ENCODE peak calls at places on chromosome 6, in four cellular contexts. One of them, this sample, is unnamed.
A peak's percentile ranks its signal among the peaks of the same experiment; 100 is the strongest.

GRCh38 chr6:42279144-42279781 is 61.6 kb upstream of the MRPS10 start:
- DNase-seq in endodermal cell: no peak
- DNase-seq in stimulated activated CD4-positive, alpha-beta T cell treated with anti-CD3 and anti-CD28 coated beads, Interleukin-1b, Interleukin-23, amount 100 ng/mL, for 48 hours: no peak
- DNase-seq in aorta: no peak
- DNase-seq in this sample: peak; percentile 5

GRCh38 chr6:47278545-47278944 is 31.2 kb downstream of the TNFRSF21 start:
- DNase-seq in endodermal cell: peak; percentile 13
- DNase-seq in stimulated activated CD4-positive, alpha-beta T cell treated with anti-CD3 and anti-CD28 coated beads, Interleukin-1b, Interleukin-23, amount 100 ng/mL, for 48 hours: no peak
- DNase-seq in aorta: no peak
- DNase-seq in this sample: no peak

GRCh38 chr6:82017316-82017715 is 230.2 kb downstream of the IBTK start:
- DNase-seq in endodermal cell: peak; percentile 66
- DNase-seq in stimulated activated CD4-positive, alpha-beta T cell treated with anti-CD3 and anti-CD28 coated beads, Interleukin-1b, Interleukin-23, amount 100 ng/mL, for 48 hours: no peak
- DNase-seq in aorta: no peak
- DNase-seq in this sample: no peak

GRCh38 chr6:81636930-81637568 is 115.4 kb downstream of the TENT5A start:
- DNase-seq in endodermal cell: no peak
- DNase-seq in stimulated activated CD4-positive, alpha-beta T cell treated with anti-CD3 and anti-CD28 coated beads, Interleukin-1b, Interleukin-23, amount 100 ng/mL, for 48 hours: no peak
- DNase-seq in aorta: no peak
- DNase-seq in this sample: no peak

GRCh38 chr6:163346529-163346961 is 68.0 kb upstream of the QKI start:
- DNase-seq in endodermal cell: no peak
- DNase-seq in stimulated activated CD4-positive, alpha-beta T cell treated with anti-CD3 and anti-CD28 coated beads, Interleukin-1b, Interleukin-23, amount 100 ng/mL, for 48 hours: no peak
- DNase-seq in aorta: peak; percentile 74
- DNase-seq in this sample: peak; percentile 34

GRCh38 chr6:1131285-1132079 is 180.4 kb upstream of the FOXQ1 start:
- DNase-seq in endodermal cell: no peak
- DNase-seq in stimulated activated CD4-positive, alpha-beta T cell treated with anti-CD3 and anti-CD28 coated beads, Interleukin-1b, Interleukin-23, amount 100 ng/mL, for 48 hours: no peak
- DNase-seq in aorta: no peak
- DNase-seq in this sample: no peak

GRCh38 chr6:158257781-158258180 is 54.5 kb upstream of the TULP4 start:
- DNase-seq in endodermal cell: no peak
- DNase-seq in stimulated activated CD4-positive, alpha-beta T cell treated with anti-CD3 and anti-CD28 coated beads, Interleukin-1b, Interleukin-23, amount 100 ng/mL, for 48 hours: no peak
- DNase-seq in aorta: no peak
- DNase-seq in this sample: no peak

GRCh38 chr6:159595173-159595572 is 97.9 kb downstream of the SOD2 start:
- DNase-seq in endodermal cell: no peak
- DNase-seq in stimulated activated CD4-positive, alpha-beta T cell treated with anti-CD3 and anti-CD28 coated beads, Interleukin-1b, Interleukin-23, amount 100 ng/mL, for 48 hours: peak; percentile 14
- DNase-seq in aorta: no peak
- DNase-seq in this sample: no peak

GRCh38 chr6:2916354-2916925 is 13.3 kb upstream of the SERPINB9 start:
- DNase-seq in endodermal cell: peak; percentile 67
- DNase-seq in stimulated activated CD4-positive, alpha-beta T cell treated with anti-CD3 and anti-CD28 coated beads, Interleukin-1b, Interleukin-23, amount 100 ng/mL, for 48 hours: no peak
- DNase-seq in aorta: no peak
- DNase-seq in this sample: no peak

GRCh38 chr6:169722362-169723199 is 1.7 kb downstream of the PHF10 start:
- DNase-seq in endodermal cell: peak; percentile 66
- DNase-seq in stimulated activated CD4-positive, alpha-beta T cell treated with anti-CD3 and anti-CD28 coated beads, Interleukin-1b, Interleukin-23, amount 100 ng/mL, for 48 hours: peak; percentile 42
- DNase-seq in aorta: peak; percentile 80
- DNase-seq in this sample: peak; percentile 74

GRCh38 chr6:39228992-39229767 is at the start of gene KCNK5:
- DNase-seq in endodermal cell: peak; percentile 95
- DNase-seq in stimulated activated CD4-positive, alpha-beta T cell treated with anti-CD3 and anti-CD28 coated beads, Interleukin-1b, Interleukin-23, amount 100 ng/mL, for 48 hours: peak; percentile 88
- DNase-seq in aorta: peak; percentile 93
- DNase-seq in this sample: peak; percentile 93

GRCh38 chr6:69880570-69880969 is 14.2 kb downstream of the COL19A1 start:
- DNase-seq in endodermal cell: no peak
- DNase-seq in stimulated activated CD4-positive, alpha-beta T cell treated with anti-CD3 and anti-CD28 coated beads, Interleukin-1b, Interleukin-23, amount 100 ng/mL, for 48 hours: no peak
- DNase-seq in aorta: no peak
- DNase-seq in this sample: no peak

GRCh38 chr6:119463081-119463626 is 113.6 kb upstream of the MAN1A1 start:
- DNase-seq in endodermal cell: no peak
- DNase-seq in stimulated activated CD4-positive, alpha-beta T cell treated with anti-CD3 and anti-CD28 coated beads, Interleukin-1b, Interleukin-23, amount 100 ng/mL, for 48 hours: peak; percentile 14
- DNase-seq in aorta: no peak
- DNase-seq in this sample: no peak

GRCh38 chr6:137589067-137589848 is 95.1 kb upstream of the OLIG3 start:
- DNase-seq in endodermal cell: peak; percentile 84
- DNase-seq in stimulated activated CD4-positive, alpha-beta T cell treated with anti-CD3 and anti-CD28 coated beads, Interleukin-1b, Interleukin-23, amount 100 ng/mL, for 48 hours: peak; percentile 73
- DNase-seq in aorta: no peak
- DNase-seq in this sample: peak; percentile 87

GRCh38 chr6:75802366-75802765 is 53.3 kb downstream of the MYO6 start:
- DNase-seq in endodermal cell: no peak
- DNase-seq in stimulated activated CD4-positive, alpha-beta T cell treated with anti-CD3 and anti-CD28 coated beads, Interleukin-1b, Interleukin-23, amount 100 ng/mL, for 48 hours: no peak
- DNase-seq in aorta: no peak
- DNase-seq in this sample: no peak

GRCh38 chr6:69958978-69959377 is 92.6 kb downstream of the COL19A1 start:
- DNase-seq in endodermal cell: no peak
- DNase-seq in stimulated activated CD4-positive, alpha-beta T cell treated with anti-CD3 and anti-CD28 coated beads, Interleukin-1b, Interleukin-23, amount 100 ng/mL, for 48 hours: no peak
- DNase-seq in aorta: no peak
- DNase-seq in this sample: no peak

GRCh38 chr6:37279366-37280134 is 21.6 kb upstream of the TMEM217 start:
- DNase-seq in endodermal cell: no peak
- DNase-seq in stimulated activated CD4-positive, alpha-beta T cell treated with anti-CD3 and anti-CD28 coated beads, Interleukin-1b, Interleukin-23, amount 100 ng/mL, for 48 hours: no peak
- DNase-seq in aorta: no peak
- DNase-seq in this sample: no peak

GRCh38 chr6:46325561-46326525 is 155.1 kb upstream of the ENPP5 start:
- DNase-seq in endodermal cell: peak; percentile 52
- DNase-seq in stimulated activated CD4-positive, alpha-beta T cell treated with anti-CD3 and anti-CD28 coated beads, Interleukin-1b, Interleukin-23, amount 100 ng/mL, for 48 hours: peak; percentile 6
- DNase-seq in aorta: peak; percentile 75
- DNase-seq in this sample: peak; percentile 14

GRCh38 chr6:15332441-15332840 is 86.6 kb downstream of the JARID2 start:
- DNase-seq in endodermal cell: no peak
- DNase-seq in stimulated activated CD4-positive, alpha-beta T cell treated with anti-CD3 and anti-CD28 coated beads, Interleukin-1b, Interleukin-23, amount 100 ng/mL, for 48 hours: no peak
- DNase-seq in aorta: no peak
- DNase-seq in this sample: no peak

GRCh38 chr6:151389640-151390275 is 1.6 kb downstream of the ZBTB2 start:
- DNase-seq in endodermal cell: no peak
- DNase-seq in stimulated activated CD4-positive, alpha-beta T cell treated with anti-CD3 and anti-CD28 coated beads, Interleukin-1b, Interleukin-23, amount 100 ng/mL, for 48 hours: no peak
- DNase-seq in aorta: peak; percentile 81
- DNase-seq in this sample: peak; percentile 88

GRCh38 chr6:43847741-43848630 is 78.0 kb downstream of the VEGFA start:
- DNase-seq in endodermal cell: no peak
- DNase-seq in stimulated activated CD4-positive, alpha-beta T cell treated with anti-CD3 and anti-CD28 coated beads, Interleukin-1b, Interleukin-23, amount 100 ng/mL, for 48 hours: no peak
- DNase-seq in aorta: no peak
- DNase-seq in this sample: no peak

GRCh38 chr6:157073596-157073995 is 249.7 kb downstream of the TMEM242 start:
- DNase-seq in endodermal cell: no peak
- DNase-seq in stimulated activated CD4-positive, alpha-beta T cell treated with anti-CD3 and anti-CD28 coated beads, Interleukin-1b, Interleukin-23, amount 100 ng/mL, for 48 hours: no peak
- DNase-seq in aorta: no peak
- DNase-seq in this sample: no peak

GRCh38 chr6:110341671-110342304 is 16.4 kb downstream of the METTL24 start:
- DNase-seq in endodermal cell: peak; percentile 89
- DNase-seq in stimulated activated CD4-positive, alpha-beta T cell treated with anti-CD3 and anti-CD28 coated beads, Interleukin-1b, Interleukin-23, amount 100 ng/mL, for 48 hours: no peak
- DNase-seq in aorta: no peak
- DNase-seq in this sample: peak; percentile 78

GRCh38 chr6:153625089-153625488 is 414.0 kb upstream of the OPRM1 start:
- DNase-seq in endodermal cell: peak; percentile 57
- DNase-seq in stimulated activated CD4-positive, alpha-beta T cell treated with anti-CD3 and anti-CD28 coated beads, Interleukin-1b, Interleukin-23, amount 100 ng/mL, for 48 hours: no peak
- DNase-seq in aorta: no peak
- DNase-seq in this sample: peak; percentile 48

GRCh38 chr6:33592595-33593413 is 12.7 kb upstream of the BAK1 start:
- DNase-seq in endodermal cell: peak; percentile 90
- DNase-seq in stimulated activated CD4-positive, alpha-beta T cell treated with anti-CD3 and anti-CD28 coated beads, Interleukin-1b, Interleukin-23, amount 100 ng/mL, for 48 hours: peak; percentile 40
- DNase-seq in aorta: no peak
- DNase-seq in this sample: peak; percentile 91

GRCh38 chr6:53233309-53233708 is 84.7 kb upstream of the GCM1 start:
- DNase-seq in endodermal cell: no peak
- DNase-seq in stimulated activated CD4-positive, alpha-beta T cell treated with anti-CD3 and anti-CD28 coated beads, Interleukin-1b, Interleukin-23, amount 100 ng/mL, for 48 hours: no peak
- DNase-seq in aorta: no peak
- DNase-seq in this sample: no peak

GRCh38 chr6:149750136-149750609 is 632 bp downstream of the PCMT1 start:
- DNase-seq in endodermal cell: peak; percentile 91
- DNase-seq in stimulated activated CD4-positive, alpha-beta T cell treated with anti-CD3 and anti-CD28 coated beads, Interleukin-1b, Interleukin-23, amount 100 ng/mL, for 48 hours: peak; percentile 69
- DNase-seq in aorta: peak; percentile 84
- DNase-seq in this sample: peak; percentile 92

GRCh38 chr6:159594750-159595117 is 98.3 kb downstream of the SOD2 start:
- DNase-seq in endodermal cell: no peak
- DNase-seq in stimulated activated CD4-positive, alpha-beta T cell treated with anti-CD3 and anti-CD28 coated beads, Interleukin-1b, Interleukin-23, amount 100 ng/mL, for 48 hours: no peak
- DNase-seq in aorta: no peak
- DNase-seq in this sample: no peak

GRCh38 chr6:80767808-80768207 is 661.3 kb downstream of the BCKDHB start:
- DNase-seq in endodermal cell: no peak
- DNase-seq in stimulated activated CD4-positive, alpha-beta T cell treated with anti-CD3 and anti-CD28 coated beads, Interleukin-1b, Interleukin-23, amount 100 ng/mL, for 48 hours: no peak
- DNase-seq in aorta: peak; percentile 81
- DNase-seq in this sample: peak; percentile 1

GRCh38 chr6:87697581-87698552 is 4.2 kb downstream of the AKIRIN2 start:
- DNase-seq in endodermal cell: no peak
- DNase-seq in stimulated activated CD4-positive, alpha-beta T cell treated with anti-CD3 and anti-CD28 coated beads, Interleukin-1b, Interleukin-23, amount 100 ng/mL, for 48 hours: no peak
- DNase-seq in aorta: no peak
- DNase-seq in this sample: no peak

GRCh38 chr6:32147401-32148132 is 4.2 kb downstream of the PRRT1 start:
- DNase-seq in endodermal cell: no peak
- DNase-seq in stimulated activated CD4-positive, alpha-beta T cell treated with anti-CD3 and anti-CD28 coated beads, Interleukin-1b, Interleukin-23, amount 100 ng/mL, for 48 hours: no peak
- DNase-seq in aorta: peak; percentile 27
- DNase-seq in this sample: no peak

GRCh38 chr6:157059781-157060180 is 263.5 kb downstream of the TMEM242 start:
- DNase-seq in endodermal cell: no peak
- DNase-seq in stimulated activated CD4-positive, alpha-beta T cell treated with anti-CD3 and anti-CD28 coated beads, Interleukin-1b, Interleukin-23, amount 100 ng/mL, for 48 hours: no peak
- DNase-seq in aorta: no peak
- DNase-seq in this sample: no peak

GRCh38 chr6:17865798-17866725 is 121.4 kb downstream of the KIF13A start:
- DNase-seq in endodermal cell: no peak
- DNase-seq in stimulated activated CD4-positive, alpha-beta T cell treated with anti-CD3 and anti-CD28 coated beads, Interleukin-1b, Interleukin-23, amount 100 ng/mL, for 48 hours: no peak
- DNase-seq in aorta: peak; percentile 93
- DNase-seq in this sample: peak; percentile 59

GRCh38 chr6:70574643-70575042 is 7.9 kb downstream of the SDHAF4 start:
- DNase-seq in endodermal cell: no peak
- DNase-seq in stimulated activated CD4-positive, alpha-beta T cell treated with anti-CD3 and anti-CD28 coated beads, Interleukin-1b, Interleukin-23, amount 100 ng/mL, for 48 hours: no peak
- DNase-seq in aorta: no peak
- DNase-seq in this sample: no peak

This sample was measured in ELF-1.